ENCODE peak calls at places on chromosomes 1 and 21, in seven cellular contexts. A is transverse colon, V is colonic mucosa, E is tibial artery, R is ovary, J is neuronal stem cell, L is aorta. F is an unnamed sample.

GRCh38 chr21:26461500-26461899 is 111.6 kb downstream of the CYYR1 start:
- DNase-seq in A (no peak), V (no peak), E (no peak), R (no peak), J (no peak), L (no peak), F (no peak)

GRCh38 chr21:32674731-32675130 is 53.1 kb downstream of the SYNJ1 start:
- DNase-seq in A (no peak), V (no peak), E (no peak), R (no peak), J (no peak), L (no peak), F (no peak)

GRCh38 chr1:33895396-33895795 is 31.5 kb downstream of the HMGB4 start:
- DNase-seq in A (no peak), V (no peak), E (no peak), R (no peak), J (no peak), L (no peak), F (no peak)

GRCh38 chr1:75444220-75444619 is 166.7 kb downstream of the SLC44A5 start:
- DNase-seq in A (no peak), V (no peak), E (no peak), R (no peak), J (no peak), L (no peak), F (no peak)

GRCh38 chr1:239112536-239112935 is 273.8 kb upstream of the CHRM3 start:
- DNase-seq in A (no peak), V (no peak), E (no peak), R (no peak), J (no peak), L (no peak), F (no peak)

GRCh38 chr1:54249798-54250497 is 50.0 kb downstream of the MRPL37 start:
- DNase-seq in A (no peak), V (no peak), E (no peak), R (no peak), J (no peak), L (no peak), F (no peak)

GRCh38 chr1:33500547-33500946 is 28.1 kb downstream of the ZSCAN20 start:
- DNase-seq in A (no peak), V (no peak), E (no peak), R (no peak), J (no peak), L (no peak), F (no peak)

GRCh38 chr21:37128069-37128468 is 55.0 kb downstream of the TTC3 start:
- DNase-seq in A (no peak), V (no peak), E (no peak), R (no peak), J (no peak), L (no peak), F (no peak)

GRCh38 chr1:203985044-203985443 is 87.9 kb upstream of the SOX13 start:
- DNase-seq in A (no peak), V (no peak), E (no peak), R (no peak), J (peak; percentile 74), L (no peak), F (no peak)

GRCh38 chr21:20949884-20950283 is 48.3 kb upstream of the NCAM2 start:
- DNase-seq in A (no peak), V (no peak), E (no peak), R (no peak), J (no peak), L (no peak), F (no peak)

GRCh38 chr1:239457491-239458488 is 71.4 kb downstream of the CHRM3 start:
- DNase-seq in A (no peak), V (no peak), E (no peak), R (no peak), J (no peak), L (no peak), F (no peak)

GRCh38 chr1:41322835-41323234 is 38.4 kb upstream of the FOXO6 start:
- DNase-seq in A (peak; percentile 56), V (peak; percentile 33), E (no peak), R (no peak), J (peak; percentile 47), L (no peak), F (peak; percentile 54)

GRCh38 chr21:35953570-35953969 is 106.8 kb downstream of the SETD4 start:
- DNase-seq in A (no peak), V (peak; percentile 25), E (no peak), R (no peak), J (no peak), L (no peak), F (no peak)

GRCh38 chr1:3426956-3427535 is 27.4 kb upstream of the ARHGEF16 start:
- DNase-seq in A (no peak), V (no peak), E (no peak), R (no peak), J (no peak), L (peak; percentile 41), F (no peak)

GRCh38 chr1:175620380-175620779 is 123.0 kb downstream of the TNR start:
- DNase-seq in A (no peak), V (no peak), E (no peak), R (no peak), J (no peak), L (no peak), F (no peak)

GRCh38 chr1:236132420-236133046 is 9.8 kb upstream of the GPR137B start:
- DNase-seq in A (no peak), V (no peak), E (no peak), R (no peak), J (no peak), L (no peak), F (no peak)

GRCh38 chr1:156709743-156710489 is 4.5 kb upstream of the CRABP2 start:
- DNase-seq in A (peak; percentile 63), V (peak; percentile 73), E (peak; percentile 92), R (no peak), J (no peak), L (peak; percentile 85), F (peak; percentile 78)

GRCh38 chr1:212606734-212607205 is 1.8 kb upstream of the ATF3 start:
- DNase-seq in A (peak; percentile 91), V (peak; percentile 87), E (peak; percentile 71), R (peak; percentile 41), J (no peak), L (peak; percentile 76), F (no peak)

GRCh38 chr1:92909321-92909720 is 51.9 kb downstream of the DIPK1A start:
- DNase-seq in A (no peak), V (no peak), E (no peak), R (no peak), J (no peak), L (no peak), F (no peak)

GRCh38 chr21:41187537-41188025 is 19.6 kb downstream of the BACE2 start:
- DNase-seq in A (no peak), V (no peak), E (no peak), R (no peak), J (no peak), L (no peak), F (no peak)

GRCh38 chr1:225361176-225361575 is 66.7 kb downstream of the LBR start:
- DNase-seq in A (no peak), V (no peak), E (no peak), R (no peak), J (no peak), L (no peak), F (no peak)

DNA sequence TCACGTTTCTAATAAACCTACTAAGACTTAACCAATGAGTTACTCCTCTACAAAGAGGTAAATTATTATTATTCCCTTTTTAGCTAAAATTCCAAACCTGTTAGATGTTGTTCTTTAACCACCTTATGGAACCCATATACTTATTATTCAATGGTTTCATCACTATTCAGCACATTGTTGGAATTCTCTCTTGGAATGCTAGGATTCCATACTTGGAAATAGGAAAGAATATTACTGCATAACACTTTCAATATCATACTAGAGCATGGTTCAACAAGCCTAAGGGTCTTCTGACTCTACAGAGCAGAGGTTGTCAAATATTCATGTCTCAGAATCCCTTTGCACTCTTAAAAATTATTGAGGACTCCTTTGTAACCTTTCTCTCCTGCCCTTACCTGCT is 69.4 kb downstream of the DEGS1 start:
- DNase-seq in A (no peak), V (no peak), E (no peak), R (no peak), J (no peak), L (no peak), F (no peak)
- H3K4me3 ChIP-seq in A (no peak overlapping the region), V (no peak overlapping the region), E (no peak overlapping the region), R (no peak overlapping the region), J (no peak overlapping the region), L (no peak overlapping the region), F (no peak overlapping the region)

DNA sequence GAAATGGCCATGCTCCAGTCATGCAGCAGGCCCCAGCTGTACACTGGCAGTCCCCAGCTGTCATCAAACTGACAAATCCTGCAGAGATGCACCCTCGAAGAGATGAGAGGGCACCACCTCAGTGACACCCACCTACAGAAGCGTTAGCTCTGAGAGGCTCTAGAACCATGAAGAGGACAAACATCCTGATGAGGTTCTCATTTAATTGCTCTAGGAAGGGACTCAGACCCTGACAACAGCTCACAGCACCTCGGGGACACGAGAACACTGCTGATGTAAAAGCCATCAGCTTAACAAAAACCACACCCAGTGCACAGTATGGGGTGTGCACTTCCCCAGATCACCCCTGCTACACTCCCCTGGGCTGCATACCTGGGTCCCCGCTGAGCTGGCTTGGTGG is 3.4 kb downstream of the ZNF496 start:
- DNase-seq in A (no peak), V (no peak), E (no peak), R (no peak), J (no peak), L (no peak), F (no peak)
- H3K4me3 ChIP-seq in A (no peak overlapping the region), V (no peak overlapping the region), E (no peak overlapping the region), R (no peak overlapping the region), J (no peak overlapping the region), L (no peak overlapping the region), F (no peak overlapping the region)

GRCh38 chr1:6581561-6582305 is 1.9 kb downstream of the ZBTB48 start:
- DNase-seq in A (peak; percentile 31), V (peak; percentile 45), E (no peak), R (no peak), J (no peak), L (peak; percentile 64), F (no peak)
- H3K4me3 ChIP-seq in A (no peak overlapping the region), V (no peak overlapping the region), E (no peak overlapping the region), R (no peak overlapping the region), J (no peak overlapping the region), L (no peak overlapping the region), F (no peak overlapping the region)

GRCh38 chr1:16978589-16979474 is 1.6 kb downstream of the MFAP2 start:
- DNase-seq in A (peak; percentile 29), V (peak; percentile 37), E (peak; percentile 93), R (peak; percentile 84), J (no peak), L (peak; percentile 83), F (peak; percentile 68)

GRCh38 chr1:16979475-16980327 is 719 bp downstream of the MFAP2 start:
- DNase-seq in A (no peak), V (no peak), E (no peak), R (peak; percentile 70), J (no peak), L (no peak), F (no peak)

GRCh38 chr1:16977377-16977776 is 3.0 kb downstream of the MFAP2 start:
- DNase-seq in A (no peak), V (no peak), E (no peak), R (no peak), J (no peak), L (no peak), F (no peak)

GRCh38 chr1:16976966-16977365 is 3.5 kb downstream of the MFAP2 start:
- DNase-seq in A (no peak), V (no peak), E (no peak), R (peak; percentile 67), J (no peak), L (peak; percentile 54), F (no peak)

DNA sequence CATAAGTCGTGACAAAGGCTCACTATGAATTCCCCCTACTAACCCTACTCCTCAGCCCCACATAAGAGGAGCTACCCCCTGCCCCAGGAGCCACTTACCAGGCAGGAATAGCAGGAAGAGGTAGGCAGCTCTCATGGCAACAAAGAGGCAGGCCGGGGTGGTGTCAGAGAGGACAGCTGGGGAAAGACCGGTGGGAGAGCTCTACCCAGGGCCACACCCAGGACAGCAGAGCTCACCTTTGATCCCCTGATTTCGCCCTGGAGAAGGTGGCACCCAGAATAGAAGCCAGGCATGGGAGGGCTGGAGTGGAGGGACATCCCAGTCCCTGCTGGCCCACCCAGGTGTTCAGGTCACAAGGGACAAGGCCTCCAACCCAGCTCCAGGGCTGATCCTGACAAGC is 2.3 kb downstream of the MFAP2 start:
- DNase-seq in A (no peak), V (no peak), E (no peak), R (no peak), J (no peak), L (no peak), F (no peak)
- H3K4me3 ChIP-seq in A (no peak overlapping the region), V (no peak overlapping the region), E (peak overlapping the region; percentile 62), R (no peak overlapping the region), J (no peak overlapping the region), L (no peak overlapping the region), F (no peak overlapping the region)